ENCODE peak calls at places on chromosomes 5 and 9, in six cellular contexts. E, T, J, U, Q and G are unnamed samples.

GRCh38 chr9:121963542-121963995 is 129.5 kb downstream of the TTLL11 start:
- DNase-seq in E (no peak), T (no peak), J (no peak), U (no peak), Q (no peak), G (no peak)

GRCh38 chr9:76166436-76166959 is 227.7 kb downstream of the RFK start:
- DNase-seq in E (no peak), T (no peak), J (no peak), U (no peak), Q (no peak), G (peak; percentile 31)

GRCh38 chr9:107612136-107612535 is 122.6 kb upstream of the KLF4 start:
- DNase-seq in E (peak; percentile 61), T (peak; percentile 65), J (no peak), U (no peak), Q (peak; percentile 89), G (peak; percentile 21)

GRCh38 chr5:97475847-97476246 is 292.8 kb upstream of the RIOK2 start:
- DNase-seq in E (no peak), T (no peak), J (no peak), U (no peak), Q (no peak), G (no peak)

GRCh38 chr9:104950838-104951237 is 22.9 kb upstream of the ABCA1 start:
- DNase-seq in E (no peak), T (no peak), J (no peak), U (no peak), Q (no peak), G (no peak)

GRCh38 chr5:67015577-67016290 is 180.9 kb downstream of the CD180 start:
- DNase-seq in E (no peak), T (no peak), J (no peak), U (no peak), Q (no peak), G (no peak)

GRCh38 chr5:157148734-157149615 is 6.3 kb upstream of the MED7 start:
- DNase-seq in E (peak; percentile 76), T (peak; percentile 82), J (peak; percentile 72), U (peak; percentile 64), Q (peak; percentile 68), G (peak; percentile 53)

GRCh38 chr5:172533058-172533398 is 78.7 kb upstream of the SH3PXD2B start:
- DNase-seq in E (peak; percentile 17), T (no peak), J (no peak), U (no peak), Q (no peak), G (no peak)

GRCh38 chr9:92650839-92651621 is 18.9 kb downstream of the IPPK start:
- DNase-seq in E (no peak), T (no peak), J (no peak), U (no peak), Q (peak; percentile 63), G (no peak)

GRCh38 chr5:72267685-72268084 is 52.4 kb downstream of the MRPS27 start:
- DNase-seq in E (no peak), T (no peak), J (no peak), U (no peak), Q (no peak), G (no peak)

GRCh38 chr9:136270173-136270710 is 24.6 kb upstream of the QSOX2 start:
- DNase-seq in E (no peak), T (no peak), J (no peak), U (no peak), Q (no peak), G (no peak)

GRCh38 chr5:127944125-127944524 is 139.4 kb upstream of the SLC12A2 start:
- DNase-seq in E (no peak), T (no peak), J (no peak), U (no peak), Q (no peak), G (no peak)

GRCh38 chr5:114417519-114417918 is 55.6 kb downstream of the KCNN2 start:
- DNase-seq in E (no peak), T (no peak), J (no peak), U (no peak), Q (no peak), G (no peak)

GRCh38 chr9:96784021-96784420 is 6.1 kb upstream of the ZNF510 start:
- DNase-seq in E (no peak), T (no peak), J (no peak), U (no peak), Q (no peak), G (no peak)
- H3K9me3 ChIP-seq in E (no peaks in the 10 kb centered on the region), T (no peaks in the 10 kb centered on the region), J (no peaks in the 10 kb centered on the region), U (peaks cover 6% of the 10 kb centered on the region), Q (peaks cover 7% of the 10 kb centered on the region), G (no peaks in the 10 kb centered on the region)

DNA sequence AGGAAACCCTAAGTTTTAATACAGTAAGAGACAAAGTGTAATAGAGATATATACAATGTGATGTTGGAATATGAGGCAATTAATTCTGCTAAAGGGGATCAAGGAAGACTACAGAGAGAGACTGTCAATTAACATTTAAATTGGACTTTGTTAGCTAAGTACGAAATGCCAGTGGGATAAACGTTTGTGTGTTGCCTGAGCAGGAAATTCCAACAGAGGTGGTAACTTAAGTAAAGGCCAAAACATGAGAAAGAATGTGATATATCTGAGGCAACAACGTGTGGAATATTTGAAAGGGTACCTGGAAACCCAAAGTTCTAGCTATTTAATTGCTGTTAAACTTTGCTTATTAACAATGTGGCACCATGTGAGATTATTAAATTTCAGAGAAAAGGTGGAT is 1666.9 kb upstream of the WWC1 start:
- DNase-seq in E (no peak), T (no peak), J (peak; percentile 40), U (no peak), Q (no peak), G (no peak)
- H3K9me3 ChIP-seq in E (no peaks in the 10 kb centered on the region), T (no peaks in the 10 kb centered on the region), J (no peaks in the 10 kb centered on the region), U (no peaks in the 10 kb centered on the region), Q (no peaks in the 10 kb centered on the region), G (no peaks in the 10 kb centered on the region)

DNA sequence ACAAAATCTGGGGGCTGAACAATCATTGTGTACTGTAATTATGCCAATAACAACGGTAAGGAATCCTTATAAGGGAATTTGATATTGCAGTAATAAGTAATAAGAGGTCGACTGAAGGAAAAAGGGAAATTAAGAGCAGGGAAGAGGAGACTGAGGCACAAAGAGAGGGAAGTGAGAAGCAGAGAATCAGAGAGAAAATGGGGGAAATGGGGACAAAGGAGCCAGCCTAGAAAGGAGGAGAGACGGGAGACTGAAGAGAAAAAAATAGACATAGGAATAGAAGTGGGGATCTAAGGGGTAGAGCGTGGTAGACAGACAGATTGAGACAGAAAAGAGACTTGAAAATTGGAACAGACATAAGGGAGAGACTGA is 518 bp upstream of the ZNF300 start:
- DNase-seq in E (no peak), T (no peak), J (no peak), U (no peak), Q (no peak), G (no peak)
- H3K9me3 ChIP-seq in E (peaks cover 40% of the 10 kb centered on the region), T (no peaks in the 10 kb centered on the region), J (peaks cover 19% of the 10 kb centered on the region), U (peaks cover 46% of the 10 kb centered on the region), Q (no peaks in the 10 kb centered on the region), G (no peaks in the 10 kb centered on the region)

GRCh38 chr9:118761016-118761790 is 608.0 kb downstream of the BRINP1 start:
- DNase-seq in E (no peak), T (no peak), J (no peak), U (no peak), Q (no peak), G (peak; percentile 51)
- H3K9me3 ChIP-seq in E (no peaks in the 10 kb centered on the region), T (no peaks in the 10 kb centered on the region), J (no peaks in the 10 kb centered on the region), U (no peaks in the 10 kb centered on the region), Q (peaks cover 8% of the 10 kb centered on the region), G (no peaks in the 10 kb centered on the region)

GRCh38 chr5:141186897-141187512 is at the start of gene PCDHB9:
- DNase-seq in E (no peak), T (peak; percentile 29), J (peak; percentile 65), U (no peak), Q (no peak), G (no peak)

GRCh38 chr5:141180313-141180712 is 1.9 kb upstream of the PCDHB16 start:
- DNase-seq in E (no peak), T (no peak), J (no peak), U (no peak), Q (no peak), G (no peak)

DNA sequence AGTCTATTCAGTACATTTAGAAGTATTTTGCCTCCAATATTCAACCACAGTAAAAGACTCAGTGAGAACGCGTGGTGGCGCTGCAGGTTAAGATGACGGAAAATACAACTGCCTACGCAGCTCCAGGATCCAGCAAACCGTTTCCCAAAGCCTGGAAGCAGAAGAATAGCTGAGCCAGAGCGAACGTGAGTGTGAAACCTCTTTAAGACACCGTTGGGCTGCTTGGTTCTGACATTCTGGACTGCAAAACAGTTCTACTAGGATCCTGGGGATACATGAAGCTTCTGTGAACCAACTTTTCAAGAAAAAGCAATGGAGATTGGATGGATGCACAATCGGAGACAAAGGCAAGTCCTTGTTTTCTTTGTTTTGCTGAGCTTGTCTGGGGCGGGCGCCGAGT is at the start of gene PCDHB16:
- DNase-seq in E (no peak), T (peak; percentile 30), J (peak; percentile 79), U (peak; percentile 50), Q (no peak), G (peak; percentile 34)
- H3K9me3 ChIP-seq in E (peaks cover 11% of the 10 kb centered on the region), T (no peaks in the 10 kb centered on the region), J (no peaks in the 10 kb centered on the region), U (peaks cover 29% of the 10 kb centered on the region), Q (peaks cover 26% of the 10 kb centered on the region), G (no peaks in the 10 kb centered on the region)